ENCODE peak calls at places on chromosomes 2 and 18, in four cellular contexts. A is SW480; V is HS-5; Q is stimulated activated CD4-positive, alpha-beta T cell treated with anti-CD3 and anti-CD28 coated beads, Interleukin-2, amount 100 ng/mL, for 48 hours. W is an unnamed sample.

GRCh38 chr2:237733677-237734300 is 64.8 kb upstream of the RBM44 start:
- DNase-seq in A (no peak), Q (no peak), V (no peak), W (no peak)

GRCh38 chr2:133765693-133766092 is 197.4 kb upstream of the NCKAP5 start:
- DNase-seq in A (no peak), Q (no peak), V (no peak), W (no peak)

GRCh38 chr18:37930640-37931039 is 365.0 kb upstream of the CELF4 start:
- DNase-seq in A (no peak), Q (no peak), V (no peak), W (no peak)

GRCh38 chr2:42492691-42493467 is 903 bp downstream of the KCNG3 start:
- DNase-seq in Q (peak; percentile 19), V (no peak), A (no peak), W (no peak)

GRCh38 chr2:230751062-230751461 is 38.4 kb downstream of the CAB39 start:
- DNase-seq in A (no peak), V (peak; percentile 68), Q (no peak), W (no peak)

GRCh38 chr2:241835605-241836004 is 23.1 kb downstream of the PDCD1 start:
- DNase-seq in Q (no peak), V (no peak), A (no peak), W (no peak)

GRCh38 chr2:163157411-163157810 is 318.8 kb upstream of the KCNH7 start:
- DNase-seq in V (no peak), A (no peak), Q (no peak), W (no peak)

GRCh38 chr18:10329116-10329515 is 125.3 kb upstream of the APCDD1 start:
- DNase-seq in Q (no peak), V (no peak), A (no peak), W (no peak)

GRCh38 chr2:223973606-223974005 is 16.3 kb downstream of the MRPL44 start:
- DNase-seq in A (no peak), Q (no peak), V (no peak), W (no peak)